ENCODE peak calls at places on chromosomes 2 and 18, in ten cellular contexts. R, C, S, V, U, A, H, Y, D and T are unnamed samples.

GRCh38 chr2:33136570-33136969 is 189.8 kb downstream of the LTBP1 start:
- DNase-seq in R (peak), C (no peak), S (no peak), V (no peak), U (no peak), A (no peak), H (no peak), Y (peak), D (no peak), T (peak)

GRCh38 chr2:107989445-107989844 is 3.1 kb downstream of the SLC5A7 start:
- DNase-seq in R (no peak), C (no peak), S (no peak), V (no peak), U (no peak), A (no peak), H (no peak), Y (no peak), D (no peak), T (no peak)

GRCh38 chr2:199410130-199410529 is 47.6 kb downstream of the SATB2 start:
- DNase-seq in R (no peak), C (no peak), S (no peak), V (peak), U (peak), A (no peak), H (no peak), Y (no peak), D (no peak), T (no peak)

GRCh38 chr18:61664413-61665084 is 228.3 kb downstream of the RNF152 start:
- DNase-seq in R (no peak), C (no peak), S (no peak), V (no peak), U (no peak), A (no peak), H (no peak), Y (no peak), D (no peak), T (no peak)

GRCh38 chr2:70123051-70123828 is 36.0 kb downstream of the PCBP1 start:
- DNase-seq in R (peak), C (peak), S (no peak), V (peak), U (peak), A (no peak), H (peak), Y (peak), D (no peak), T (no peak)

GRCh38 chr18:34354351-34354750 is 129.6 kb upstream of the NOL4 start:
- DNase-seq in R (no peak), C (no peak), S (no peak), V (no peak), U (no peak), A (no peak), H (no peak), Y (no peak), D (no peak), T (no peak)

GRCh38 chr2:11466307-11467125 is 555 bp upstream of the E2F6 start:
- DNase-seq in R (no peak), C (no peak), S (no peak), V (no peak), U (peak), A (no peak), H (peak), Y (no peak), D (no peak), T (peak)

GRCh38 chr2:27627963-27628766 is 647 bp downstream of the CCDC121 start:
- DNase-seq in R (peak), C (no peak), S (no peak), V (peak), U (peak), A (peak), H (peak), Y (peak), D (no peak), T (peak)

GRCh38 chr2:20198001-20198400 is 26.9 kb downstream of the SDC1 start:
- DNase-seq in R (no peak), C (no peak), S (no peak), V (no peak), U (no peak), A (no peak), H (no peak), Y (no peak), D (no peak), T (peak)

GRCh38 chr2:71069376-71069775 is 928 bp downstream of the NAGK start:
- DNase-seq in R (no peak), C (no peak), S (no peak), V (peak), U (no peak), A (no peak), H (no peak), Y (no peak), D (no peak), T (peak)

GRCh38 chr18:23033079-23033478 is 100.0 kb downstream of the RBBP8 start:
- DNase-seq in R (no peak), C (no peak), S (no peak), V (no peak), U (peak), A (no peak), H (no peak), Y (no peak), D (no peak), T (peak)

GRCh38 chr2:204177977-204178522 is 241.5 kb downstream of the ICOS start:
- DNase-seq in R (peak), C (peak), S (no peak), V (no peak), U (peak), A (peak), H (peak), Y (peak), D (peak), T (peak)

GRCh38 chr2:68824831-68825230 is 46.4 kb downstream of the BMP10 start:
- DNase-seq in R (peak), C (no peak), S (no peak), V (peak), U (peak), A (no peak), H (peak), Y (peak), D (no peak), T (peak)

GRCh38 chr2:242075163-242075562 is 205.6 kb downstream of the RTP5 start:
- DNase-seq in R (peak), C (no peak), S (no peak), V (peak), U (no peak), A (peak), H (no peak), Y (peak), D (no peak), T (no peak)

GRCh38 chr2:216857131-216857550 is 2.7 kb downstream of the TNP1 start:
- DNase-seq in R (no peak), C (no peak), S (no peak), V (peak), U (peak), A (no peak), H (no peak), Y (peak), D (no peak), T (peak)

GRCh38 chr2:233209978-233210680 is 41.3 kb upstream of the ATG16L1 start:
- DNase-seq in R (no peak), C (no peak), S (no peak), V (no peak), U (peak), A (no peak), H (no peak), Y (no peak), D (no peak), T (peak)

GRCh38 chr18:58682429-58683069 is 11.3 kb downstream of the MALT1 start:
- DNase-seq in R (peak), C (peak), S (no peak), V (peak), U (peak), A (peak), H (peak), Y (peak), D (no peak), T (peak)

GRCh38 chr2:10981461-10981860 is 69.7 kb downstream of the KCNF1 start:
- DNase-seq in R (no peak), C (no peak), S (no peak), V (no peak), U (no peak), A (no peak), H (no peak), Y (no peak), D (no peak), T (no peak)

GRCh38 chr2:96423866-96424265 is 81.3 kb downstream of the NEURL3 start:
- DNase-seq in R (peak), C (no peak), S (no peak), V (no peak), U (no peak), A (no peak), H (no peak), Y (peak), D (no peak), T (no peak)

GRCh38 chr2:241933175-241933911 is 63.8 kb downstream of the RTP5 start:
- DNase-seq in R (peak), C (no peak), S (no peak), V (peak), U (peak), A (no peak), H (no peak), Y (peak), D (no peak), T (no peak)

GRCh38 chr2:19038096-19039015 is 320.1 kb downstream of the OSR1 start:
- DNase-seq in R (peak), C (no peak), S (no peak), V (peak), U (peak), A (no peak), H (no peak), Y (peak), D (no peak), T (peak)

GRCh38 chr2:218261424-218262273 is 834 bp downstream of the GPBAR1 start:
- DNase-seq in R (no peak), C (no peak), S (no peak), V (no peak), U (no peak), A (no peak), H (no peak), Y (no peak), D (no peak), T (no peak)

GRCh38 chr2:168338803-168339437 is 91.5 kb upstream of the STK39 start:
- DNase-seq in R (no peak), C (no peak), S (no peak), V (no peak), U (no peak), A (no peak), H (no peak), Y (no peak), D (no peak), T (no peak)

GRCh38 chr18:48790226-48790863 is 160.4 kb downstream of the SMAD7 start:
- DNase-seq in R (peak), C (peak), S (no peak), V (no peak), U (no peak), A (peak), H (peak), Y (peak), D (no peak), T (no peak)

GRCh38 chr2:3624059-3624794 is 29.3 kb downstream of the COLEC11 start:
- DNase-seq in R (no peak), C (no peak), S (no peak), V (no peak), U (no peak), A (no peak), H (no peak), Y (no peak), D (no peak), T (no peak)

GRCh38 chr2:231568785-231569435 is 23.8 kb upstream of the TEX44 start:
- DNase-seq in R (no peak), C (no peak), S (no peak), V (no peak), U (no peak), A (no peak), H (no peak), Y (no peak), D (no peak), T (no peak)

GRCh38 chr2:41764919-41765318 is 282.9 kb upstream of the PKDCC start:
- DNase-seq in R (no peak), C (no peak), S (no peak), V (no peak), U (no peak), A (no peak), H (no peak), Y (no peak), D (no peak), T (peak)
- TF ChIP-seq CTCF in R (no peak), C (no peak), S (no peak), V (no peak), U (no peak), A (no peak), H (no peak), Y (no peak), D (no peak), T (peak)

DNA sequence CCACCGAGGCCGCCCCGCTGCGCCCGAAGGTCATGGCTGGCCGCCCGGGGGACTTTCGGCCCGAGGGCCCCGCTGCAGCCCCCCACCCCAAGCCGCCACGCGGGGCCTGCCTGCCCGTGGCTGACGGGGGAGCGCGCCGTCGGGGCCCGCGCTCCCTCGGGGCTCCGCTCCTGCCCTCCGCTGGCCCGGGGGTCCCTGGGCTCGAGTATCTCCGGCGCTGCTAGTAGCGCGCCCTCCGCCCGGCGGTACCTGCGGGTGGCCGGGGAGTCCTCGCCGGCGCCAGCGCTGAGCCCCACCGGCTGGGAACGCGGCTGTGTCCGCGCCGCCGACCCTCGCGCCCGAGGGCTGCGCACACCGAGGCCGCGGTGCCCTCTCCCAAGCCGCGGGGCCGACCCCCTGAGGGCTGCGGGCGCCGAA is 306 bp downstream of the KCNG3 start:
- DNase-seq in R (no peak), C (no peak), S (no peak), V (no peak), U (no peak), A (no peak), H (no peak), Y (no peak), D (no peak), T (no peak)
- H3K4me3 ChIP-seq in R (peak), C (peak), S (peak), V (peak), U (peak), A (peak), H (peak), Y (no peak), D (peak), T (no peak)

GRCh38 chr18:3447895-3448844 is 1.8 kb upstream of the TGIF1 start:
- DNase-seq in R (peak), C (peak), S (no peak), V (peak), U (peak), A (peak), H (peak), Y (peak), D (peak), T (peak)
- TF ChIP-seq CTCF in R (peak), C (peak), S (no peak), V (no peak), U (peak), A (no peak), H (no peak), Y (peak), D (no peak), T (peak)

GRCh38 chr2:222307138-222307756 is 8.4 kb upstream of the PAX3 start:
- DNase-seq in R (no peak), C (no peak), S (no peak), V (peak), U (no peak), A (no peak), H (no peak), Y (no peak), D (no peak), T (no peak)
- H3K4me3 ChIP-seq in R (no peak), C (no peak), S (no peak), V (no peak), U (no peak), A (no peak), H (no peak), Y (no peak), D (no peak), T (no peak)

GRCh38 chr2:112583497-112584133 is 794 bp upstream of the CHCHD5 start:
- DNase-seq in R (peak), C (no peak), S (no peak), V (no peak), U (peak), A (peak), H (no peak), Y (peak), D (no peak), T (peak)

GRCh38 chr2:112584134-112584890 is at the start of gene CHCHD5:
- DNase-seq in R (peak), C (peak), S (peak), V (peak), U (peak), A (peak), H (peak), Y (peak), D (peak), T (peak)

GRCh38 chr2:112585400-112585799 is 991 bp downstream of the CHCHD5 start:
- DNase-seq in R (no peak), C (no peak), S (no peak), V (no peak), U (no peak), A (no peak), H (no peak), Y (no peak), D (no peak), T (no peak)

GRCh38 chr2:112585873-112586477 is 1.6 kb downstream of the CHCHD5 start:
- DNase-seq in R (no peak), C (no peak), S (no peak), V (no peak), U (no peak), A (no peak), H (no peak), Y (no peak), D (no peak), T (no peak)

GRCh38 chr2:112584891-112585250 is 462 bp downstream of the CHCHD5 start:
- DNase-seq in R (no peak), C (no peak), S (no peak), V (no peak), U (no peak), A (no peak), H (no peak), Y (no peak), D (no peak), T (no peak)
- TF ChIP-seq CTCF in R (no peak), C (no peak), S (no peak), V (no peak), U (no peak), A (no peak), H (no peak), Y (no peak), D (no peak), T (no peak)